ENCODE peak calls at places on chromosome 1, in nine cellular contexts. Z is EL; M is GM04503; A is stimulated activated CD8-positive, alpha-beta memory T cell treated with anti-CD3 and anti-CD28 coated beads, Interleukin-15, amount 100 ng/mL, for 4 hours; X is foreskin fibroblast; B is prostate gland; S is psoas muscle; L is A549; W is effector CD4-positive, alpha-beta T cell. J is an unnamed sample.

GRCh38 chr1:19525607-19526545 is 40.5 kb upstream of the CAPZB start:
- DNase-seq in Z (no peak), M (no peak), A (no peak), X (no peak), B (no peak), S (no peak), L (no peak), W (no peak), J (no peak)

GRCh38 chr1:240435996-240436566 is 175.9 kb downstream of the GREM2 start:
- DNase-seq in Z (no peak), M (no peak), A (no peak), X (no peak), B (no peak), S (no peak), L (no peak), W (no peak), J (no peak)

GRCh38 chr1:11707621-11708276 is 16.2 kb downstream of the DRAXIN start:
- DNase-seq in Z (no peak), M (no peak), A (no peak), X (no peak), B (peak), S (peak), L (no peak), W (no peak), J (peak)

GRCh38 chr1:241317676-241318075 is 39.3 kb downstream of the RGS7 start:
- DNase-seq in Z (no peak), M (no peak), A (no peak), X (no peak), B (no peak), S (no peak), L (no peak), W (no peak), J (no peak)

GRCh38 chr1:220687809-220688208 is 2.4 kb upstream of the C1orf115 start:
- DNase-seq in Z (no peak), M (no peak), A (no peak), X (no peak), B (no peak), S (no peak), L (no peak), W (no peak), J (no peak)

GRCh38 chr1:222167111-222167510 is 380.8 kb downstream of the HHIPL2 start:
- DNase-seq in Z (peak), M (peak), A (no peak), X (peak), B (peak), S (peak), L (peak), W (no peak), J (peak)

GRCh38 chr1:158714754-158715153 is 5.8 kb downstream of the OR6K3 start:
- DNase-seq in Z (no peak), M (no peak), A (no peak), X (no peak), B (no peak), S (no peak), L (no peak), W (no peak), J (no peak)

GRCh38 chr1:115322631-115323030 is 15.4 kb downstream of the NGF start:
- DNase-seq in Z (peak), M (no peak), A (no peak), X (peak), B (no peak), S (no peak), L (no peak), W (no peak), J (no peak)